ENCODE peak calls at places on chromosomes 12 and 14, in ten cellular contexts. Y, F, I, G, S, K, Q, J, O and H are unnamed samples.
A peak's percentile ranks its signal among the peaks of the same experiment; 100 is the strongest.

GRCh38 chr12:55683676-55684075 is 24.0 kb downstream of the ITGA7 start:
- DNase-seq in Y (no peak), F (no peak), I (no peak), G (no peak), S (no peak), K (no peak), Q (no peak), J (no peak), O (no peak), H (no peak)

GRCh38 chr12:101839324-101840283 is 8.8 kb upstream of the GNPTAB start:
- DNase-seq in Y (peak; percentile 41), F (peak; percentile 63), I (no peak), G (peak; percentile 50), S (peak; percentile 77), K (peak; percentile 59), Q (peak; percentile 49), J (peak; percentile 34), O (peak; percentile 85), H (peak; percentile 72)

GRCh38 chr12:89040146-89040964 is 311.9 kb downstream of the DUSP6 start:
- DNase-seq in Y (peak; percentile 48), F (no peak), I (no peak), G (no peak), S (no peak), K (no peak), Q (peak; percentile 59), J (no peak), O (peak; percentile 16), H (no peak)

GRCh38 chr14:20714593-20715250 is 26.2 kb downstream of the ANG start:
- DNase-seq in Y (no peak), F (no peak), I (peak; percentile 57), G (peak; percentile 78), S (peak; percentile 34), K (no peak), Q (peak; percentile 65), J (peak; percentile 71), O (peak; percentile 39), H (peak; percentile 92)

GRCh38 chr12:3000548-3001275 is 41.5 kb downstream of the TEAD4 start:
- DNase-seq in Y (no peak), F (peak; percentile 23), I (no peak), G (peak; percentile 32), S (no peak), K (no peak), Q (no peak), J (no peak), O (no peak), H (no peak)

GRCh38 chr14:100669468-100669867 is 57.2 kb upstream of the DLK1 start:
- DNase-seq in Y (no peak), F (peak; percentile 45), I (no peak), G (no peak), S (peak; percentile 22), K (no peak), Q (no peak), J (no peak), O (no peak), H (no peak)

GRCh38 chr14:70640938-70641547 is 673 bp upstream of the TTC9 start:
- DNase-seq in Y (peak; percentile 51), F (no peak), I (no peak), G (peak; percentile 28), S (peak; percentile 62), K (no peak), Q (peak; percentile 51), J (peak; percentile 77), O (peak; percentile 69), H (peak; percentile 40)

GRCh38 chr12:61232040-61232439 is 1028.2 kb upstream of the USP15 start:
- DNase-seq in Y (no peak), F (no peak), I (no peak), G (no peak), S (no peak), K (no peak), Q (no peak), J (no peak), O (no peak), H (no peak)

GRCh38 chr12:116295327-116296263 is 18.1 kb upstream of the MED13L start:
- DNase-seq in Y (peak; percentile 31), F (no peak), I (no peak), G (no peak), S (peak; percentile 43), K (no peak), Q (no peak), J (no peak), O (no peak), H (no peak)

GRCh38 chr14:24146622-24146977 is 190 bp upstream of the PSME2 start:
- DNase-seq in Y (peak; percentile 98), F (peak; percentile 94), I (peak; percentile 93), G (peak; percentile 96), S (peak; percentile 98), K (peak; percentile 99), Q (peak; percentile 96), J (peak; percentile 95), O (peak; percentile 97), H (peak; percentile 98)

GRCh38 chr14:23645812-23646647 is 9.9 kb downstream of the DHRS2 start:
- DNase-seq in Y (no peak), F (peak; percentile 18), I (no peak), G (no peak), S (no peak), K (no peak), Q (no peak), J (no peak), O (no peak), H (no peak)

GRCh38 chr12:122862872-122863701 is 27.8 kb downstream of the HIP1R start:
- DNase-seq in Y (no peak), F (no peak), I (no peak), G (peak; percentile 60), S (peak; percentile 88), K (peak; percentile 54), Q (peak; percentile 88), J (no peak), O (peak; percentile 39), H (peak; percentile 77)

GRCh38 chr12:79373896-79374499 is 316.8 kb downstream of the PAWR start:
- DNase-seq in Y (peak; percentile 22), F (peak; percentile 20), I (no peak), G (no peak), S (peak; percentile 39), K (peak; percentile 46), Q (peak; percentile 46), J (no peak), O (peak; percentile 64), H (no peak)

GRCh38 chr12:89648211-89648930 is 60.3 kb downstream of the ATP2B1 start:
- DNase-seq in Y (peak; percentile 53), F (peak; percentile 41), I (no peak), G (no peak), S (peak; percentile 67), K (peak; percentile 87), Q (no peak), J (no peak), O (no peak), H (no peak)

GRCh38 chr14:105347587-105347968 is 33.0 kb downstream of the PACS2 start:
- DNase-seq in Y (no peak), F (no peak), I (no peak), G (no peak), S (no peak), K (no peak), Q (no peak), J (no peak), O (no peak), H (no peak)

GRCh38 chr14:64591809-64592208 is 42.0 kb downstream of the PPP1R36 start:
- DNase-seq in Y (no peak), F (no peak), I (no peak), G (no peak), S (no peak), K (no peak), Q (no peak), J (no peak), O (no peak), H (no peak)

GRCh38 chr12:116202940-116203339 is 74.6 kb downstream of the MED13L start:
- DNase-seq in Y (peak; percentile 29), F (no peak), I (no peak), G (no peak), S (peak; percentile 7), K (no peak), Q (no peak), J (no peak), O (no peak), H (no peak)

GRCh38 chr12:119693006-119693405 is 25.1 kb downstream of the PRKAB1 start:
- DNase-seq in Y (peak; percentile 97), F (no peak), I (no peak), G (peak; percentile 58), S (peak; percentile 85), K (no peak), Q (no peak), J (no peak), O (peak; percentile 98), H (peak; percentile 96)

GRCh38 chr12:67482751-67483661 is 165.5 kb upstream of the DYRK2 start:
- DNase-seq in Y (peak; percentile 71), F (no peak), I (peak; percentile 55), G (peak; percentile 50), S (peak; percentile 77), K (no peak), Q (peak; percentile 54), J (peak; percentile 46), O (peak; percentile 70), H (peak; percentile 70)

GRCh38 chr12:132921685-132922084 is 34.3 kb upstream of the CHFR start:
- DNase-seq in Y (no peak), F (peak; percentile 25), I (no peak), G (no peak), S (no peak), K (no peak), Q (no peak), J (no peak), O (no peak), H (no peak)
- H3K9me3 ChIP-seq in Y (peaks cover 8% of the 10 kb centered on the region), F (peaks cover 19% of the 10 kb centered on the region), I (peaks cover 8% of the 10 kb centered on the region), G (peaks cover 15% of the 10 kb centered on the region), S (peaks cover 55% of the 10 kb centered on the region), K (peaks cover 41% of the 10 kb centered on the region), Q (peaks cover 100% of the 10 kb centered on the region), J (peaks cover 98% of the 10 kb centered on the region), O (peaks cover 68% of the 10 kb centered on the region), H (peaks cover 37% of the 10 kb centered on the region)

GRCh38 chr12:132638541-132639408 is 20.2 kb downstream of the P2RX2 start:
- DNase-seq in Y (peak; percentile 29), F (no peak), I (no peak), G (no peak), S (peak; percentile 84), K (peak; percentile 55), Q (no peak), J (peak; percentile 54), O (peak; percentile 63), H (no peak)
- TF ChIP-seq CTCF in Y (peak; percentile 92), F (peak; percentile 54), I (peak; percentile 63), G (peak; percentile 53), S (peak; percentile 63), K (peak; percentile 74), Q (peak; percentile 38), J (peak; percentile 70), O (peak; percentile 93), H (peak; percentile 58)

GRCh38 chr14:43754838-43755237 is 752.2 kb downstream of the FSCB start:
- DNase-seq in Y (no peak), F (no peak), I (no peak), G (no peak), S (no peak), K (no peak), Q (no peak), J (no peak), O (no peak), H (no peak)
- H3K9me3 ChIP-seq in Y (no peaks in the 10 kb centered on the region), F (no peaks in the 10 kb centered on the region), I (no peaks in the 10 kb centered on the region), G (no peaks in the 10 kb centered on the region), S (no peaks in the 10 kb centered on the region), K (no peaks in the 10 kb centered on the region), Q (no peaks in the 10 kb centered on the region), J (no peaks in the 10 kb centered on the region), O (no peaks in the 10 kb centered on the region), H (no peaks in the 10 kb centered on the region)

DNA sequence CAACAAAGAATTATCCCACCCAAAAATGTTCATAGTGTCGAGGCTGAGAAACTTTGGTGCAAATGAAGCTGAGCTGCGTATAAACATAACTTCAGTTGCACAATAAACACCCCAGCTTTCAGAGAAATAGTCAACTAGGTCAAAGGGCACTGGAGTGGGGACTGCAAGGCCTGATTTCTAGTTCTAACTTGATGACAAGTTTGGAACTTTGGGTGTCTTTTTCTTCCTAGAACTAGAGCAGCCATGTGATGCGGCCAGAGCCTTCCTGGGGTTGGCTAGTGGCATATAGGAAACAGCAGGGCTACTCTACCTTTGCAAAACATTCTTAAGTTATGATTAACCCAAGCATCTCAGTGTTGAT is 298.4 kb upstream of the AMIGO2 start:
- DNase-seq in Y (no peak), F (no peak), I (no peak), G (no peak), S (no peak), K (no peak), Q (no peak), J (no peak), O (no peak), H (no peak)
- TF ChIP-seq CTCF in Y (no peak), F (no peak), I (no peak), G (no peak), S (no peak), K (no peak), Q (no peak), J (no peak), O (no peak), H (no peak)